ENCODE peak calls at places on chromosomes 6 and 20, in nine cellular contexts. X is CD4-positive, CD25-positive, alpha-beta regulatory T cell; C is A172; B is uterus; R is GDM1; W is fibroblast of mammary gland; Q is COLO829; O is lower lobe of right lung; G is SW 1271. U is an unnamed sample.

GRCh38 chr6:15358579-15359327 is 112.9 kb downstream of the JARID2 start:
- DNase-seq in C (peak), Q (no peak), W (no peak), G (no peak), O (no peak), B (no peak), R (peak), X (no peak), U (no peak)

GRCh38 chr20:33933469-33933909 is 60.2 kb upstream of the RALY start:
- DNase-seq in W (peak), G (peak), O (peak), X (peak), C (peak), B (peak), Q (peak), R (peak), U (no peak)

GRCh38 chr6:6766230-6766905 is 177.8 kb downstream of the LY86 start:
- DNase-seq in B (no peak), G (no peak), X (no peak), W (no peak), R (no peak), O (no peak), Q (no peak), C (no peak), U (no peak)

GRCh38 chr6:52931351-52931750 is 21.9 kb upstream of the GSTA3 start:
- DNase-seq in W (no peak), B (no peak), C (no peak), G (no peak), X (no peak), R (no peak), Q (no peak), O (peak), U (no peak)

GRCh38 chr6:41355952-41356351 is 20.5 kb downstream of the NCR2 start:
- DNase-seq in O (no peak), W (no peak), G (no peak), Q (no peak), R (no peak), X (no peak), B (no peak), C (no peak), U (no peak)

GRCh38 chr20:58832442-58832841 is 18.3 kb downstream of the GNAS-AS1 start:
- DNase-seq in G (no peak), R (no peak), X (no peak), C (peak), Q (no peak), O (no peak), B (no peak), W (no peak), U (no peak)

GRCh38 chr6:67345946-67346345 is 1289.1 kb upstream of the ADGRB3 start:
- DNase-seq in B (no peak), Q (peak), O (no peak), C (peak), R (no peak), X (no peak), G (no peak), W (peak), U (no peak)

GRCh38 chr20:22374678-22375590 is 209.4 kb downstream of the FOXA2 start:
- DNase-seq in B (no peak), Q (no peak), X (no peak), O (no peak), R (no peak), W (peak), G (no peak), C (peak), U (no peak)

GRCh38 chr6:28488916-28489365 is 26.7 kb downstream of the GPX6 start:
- DNase-seq in B (peak), C (peak), R (peak), X (no peak), Q (peak), W (peak), O (no peak), G (peak), U (peak)

GRCh38 chr20:21548390-21549035 is 34.6 kb upstream of the NKX2-2 start:
- DNase-seq in X (peak), R (no peak), C (no peak), O (no peak), Q (no peak), W (no peak), G (no peak), B (no peak), U (no peak)

GRCh38 chr6:34132082-34132357 is 13.9 kb downstream of the GRM4 start:
- DNase-seq in C (no peak), W (no peak), O (no peak), X (no peak), G (no peak), B (no peak), Q (no peak), R (no peak), U (no peak)

GRCh38 chr6:146974346-146974745 is 229.9 kb upstream of the STXBP5 start:
- DNase-seq in Q (no peak), G (no peak), X (no peak), R (no peak), W (no peak), B (no peak), O (no peak), C (no peak), U (no peak)

GRCh38 chr6:36660771-36661471 is 17.6 kb upstream of the CDKN1A start:
- DNase-seq in O (peak), X (no peak), R (no peak), C (no peak), B (no peak), W (peak), G (no peak), Q (no peak), U (no peak)

GRCh38 chr20:25281541-25281991 is 33.7 kb downstream of the PYGB start:
- DNase-seq in W (no peak), R (no peak), G (no peak), C (peak), B (peak), Q (no peak), O (peak), X (no peak), U (no peak)

GRCh38 chr6:40338306-40338705 is 248.9 kb downstream of the LRFN2 start:
- DNase-seq in B (no peak), C (no peak), W (no peak), X (no peak), G (no peak), O (no peak), R (no peak), Q (no peak), U (no peak)

GRCh38 chr6:90502866-90503407 is 83.9 kb downstream of the MAP3K7 start:
- DNase-seq in W (no peak), R (no peak), Q (no peak), O (no peak), G (no peak), X (no peak), C (peak), B (no peak), U (no peak)

GRCh38 chr20:32637738-32638137 is 36.0 kb downstream of the C20orf203 start:
- DNase-seq in C (no peak), O (no peak), W (no peak), X (no peak), G (no peak), Q (no peak), R (no peak), B (no peak), U (no peak)

GRCh38 chr6:33622456-33623431 is 1.6 kb downstream of the ITPR3 start:
- DNase-seq in G (peak), R (no peak), C (no peak), O (peak), Q (no peak), W (peak), X (no peak), B (no peak), U (no peak)

GRCh38 chr20:24523661-24524060 is 54.2 kb downstream of the SYNDIG1 start:
- DNase-seq in W (no peak), Q (no peak), G (no peak), R (no peak), X (no peak), C (no peak), O (no peak), B (no peak), U (no peak)

GRCh38 chr6:32173051-32173727 is 2.7 kb downstream of the AGPAT1 start:
- DNase-seq in Q (no peak), R (no peak), W (no peak), C (no peak), G (no peak), X (no peak), O (no peak), B (no peak), U (no peak)

GRCh38 chr6:38167598-38167997 is 348.1 kb downstream of the ZFAND3 start:
- DNase-seq in G (no peak), B (no peak), W (no peak), X (no peak), Q (no peak), O (no peak), R (no peak), C (no peak), U (no peak)

GRCh38 chr20:25525857-25526256 is 59.5 kb downstream of the NINL start:
- DNase-seq in X (no peak), C (peak), O (no peak), Q (no peak), R (no peak), G (peak), B (no peak), W (peak), U (no peak)

GRCh38 chr6:71194730-71195129 is 93.9 kb upstream of the OGFRL1 start:
- DNase-seq in R (no peak), X (no peak), B (no peak), Q (no peak), G (peak), C (peak), O (no peak), W (peak), U (no peak)

GRCh38 chr20:1225729-1226313 is at the start of gene RAD21L1:
- DNase-seq in O (peak), W (peak), R (peak), B (peak), G (peak), C (peak), X (peak), Q (peak), U (no peak)

GRCh38 chr20:22385602-22386299 is 198.6 kb downstream of the FOXA2 start:
- DNase-seq in R (peak), Q (no peak), O (no peak), B (no peak), X (no peak), C (peak), G (peak), W (no peak), U (no peak)

GRCh38 chr6:118551063-118551672 is 3.1 kb downstream of the PLN start:
- DNase-seq in O (no peak), X (no peak), R (peak), Q (peak), C (peak), B (no peak), W (peak), G (peak), U (peak)

GRCh38 chr6:15495375-15495901 is 167.4 kb downstream of the DTNBP1 start:
- DNase-seq in X (no peak), R (no peak), B (no peak), O (no peak), Q (no peak), G (no peak), W (peak), C (no peak), U (no peak)

GRCh38 chr6:147222160-147222838 is 18.1 kb downstream of the STXBP5 start:
- DNase-seq in W (peak), X (no peak), G (peak), O (no peak), B (no peak), C (no peak), R (peak), Q (no peak), U (no peak)

GRCh38 chr6:160348552-160349441 is 619 bp downstream of the SLC22A3 start:
- DNase-seq in O (peak), W (no peak), Q (no peak), C (no peak), B (no peak), X (no peak), G (no peak), R (no peak), U (no peak)

GRCh38 chr20:10414982-10415650 is 18.9 kb downstream of the MKKS start:
- DNase-seq in G (peak), X (no peak), B (no peak), W (no peak), Q (peak), R (no peak), O (no peak), C (peak), U (no peak)

GRCh38 chr6:108453601-108454157 is 107.0 kb upstream of the FOXO3 start:
- DNase-seq in G (peak), O (no peak), W (peak), B (no peak), C (peak), X (no peak), R (peak), Q (no peak), U (peak)

GRCh38 chr6:41191569-41191968 is 9.4 kb downstream of the TREML2 start:
- DNase-seq in Q (peak), R (no peak), W (peak), B (no peak), X (no peak), C (no peak), O (peak), G (no peak), U (no peak)

GRCh38 chr20:49979030-49979832 is 3.5 kb upstream of the SNAI1 start:
- DNase-seq in R (peak), W (no peak), C (no peak), G (peak), Q (no peak), O (peak), B (no peak), X (peak), U (no peak)

GRCh38 chr20:33649201-33649631 is 12.9 kb upstream of the C20orf144 start:
- DNase-seq in O (peak), B (no peak), G (no peak), W (peak), Q (no peak), C (no peak), R (no peak), X (no peak), U (no peak)